ENCODE peak calls at places on chromosomes 3 and 15, in ten cellular contexts. P is kidney, E is spleen, X is upper lobe of right lung, Y is HL-60, J is SK-N-SH, K is sigmoid colon, G is astrocyte of the spinal cord, L is fibroblast of mammary gland, C is Peyer's patch. M is an unnamed sample.

GRCh38 chr3:8561365-8561764 is 59.7 kb downstream of the LMCD1 start:
- DNase-seq in P (no peak), E (no peak), X (no peak), Y (no peak), J (no peak), K (peak), G (no peak), L (peak), C (no peak), M (no peak)

GRCh38 chr15:40937762-40938529 is 8.8 kb downstream of the DLL4 start:
- DNase-seq in P (no peak), E (no peak), X (no peak), Y (no peak), J (peak), K (no peak), G (no peak), L (no peak), C (no peak), M (no peak)

GRCh38 chr3:172258616-172259015 is 189.6 kb downstream of the GHSR start:
- DNase-seq in P (no peak), E (no peak), X (no peak), Y (no peak), J (no peak), K (peak), G (peak), L (peak), C (no peak), M (no peak)

GRCh38 chr3:38397320-38397719 is 50.7 kb downstream of the XYLB start:
- DNase-seq in P (no peak), E (no peak), X (no peak), Y (peak), J (no peak), K (no peak), G (peak), L (peak), C (no peak), M (no peak)

GRCh38 chr3:33786565-33787327 is 11.7 kb upstream of the PDCD6IP start:
- DNase-seq in P (no peak), E (no peak), X (no peak), Y (no peak), J (no peak), K (no peak), G (no peak), L (no peak), C (no peak), M (no peak)

GRCh38 chr15:64232400-64232799 is 69.6 kb upstream of the PPIB start:
- DNase-seq in P (no peak), E (no peak), X (no peak), Y (no peak), J (no peak), K (no peak), G (peak), L (peak), C (no peak), M (no peak)

GRCh38 chr15:98946301-98947255 is 61.0 kb downstream of the PGPEP1L start:
- DNase-seq in P (no peak), E (peak), X (no peak), Y (no peak), J (no peak), K (peak), G (no peak), L (peak), C (no peak), M (no peak)

GRCh38 chr15:41544650-41545015 is 576 bp upstream of the RPAP1 start:
- DNase-seq in P (no peak), E (peak), X (peak), Y (no peak), J (peak), K (peak), G (no peak), L (peak), C (peak), M (no peak)

GRCh38 chr15:31489801-31490646 is 163.4 kb downstream of the KLF13 start:
- DNase-seq in P (peak), E (peak), X (peak), Y (peak), J (peak), K (peak), G (peak), L (peak), C (peak), M (no peak)

GRCh38 chr3:172040078-172040975 is 949 bp downstream of the FNDC3B start:
- DNase-seq in P (peak), E (peak), X (peak), Y (no peak), J (peak), K (peak), G (peak), L (peak), C (no peak), M (peak)

GRCh38 chr15:41949400-41950126 is 22.8 kb downstream of the EHD4 start:
- DNase-seq in P (no peak), E (no peak), X (no peak), Y (no peak), J (no peak), K (no peak), G (no peak), L (no peak), C (no peak), M (no peak)

GRCh38 chr3:166510382-166510781 is 673.2 kb upstream of the BCHE start:
- DNase-seq in P (no peak), E (no peak), X (no peak), Y (no peak), J (no peak), K (no peak), G (no peak), L (no peak), C (no peak), M (no peak)

GRCh38 chr3:46479021-46479420 is 14.3 kb upstream of the LTF start:
- DNase-seq in P (no peak), E (no peak), X (no peak), Y (no peak), J (no peak), K (no peak), G (no peak), L (no peak), C (no peak), M (no peak)

GRCh38 chr3:46334911-46335478 is 18.9 kb upstream of the CCR2 start:
- DNase-seq in P (no peak), E (no peak), X (no peak), Y (no peak), J (no peak), K (no peak), G (peak), L (peak), C (no peak), M (peak)

GRCh38 chr3:127618891-127619290 is 10.1 kb upstream of the PODXL2 start:
- DNase-seq in P (no peak), E (no peak), X (peak), Y (no peak), J (no peak), K (no peak), G (no peak), L (no peak), C (no peak), M (no peak)

GRCh38 chr3:34260266-34260990 is 462.0 kb downstream of the PDCD6IP start:
- DNase-seq in P (no peak), E (no peak), X (no peak), Y (no peak), J (peak), K (no peak), G (peak), L (peak), C (peak), M (no peak)

GRCh38 chr3:53570709-53571108 is 76.3 kb downstream of the CACNA1D start:
- DNase-seq in P (no peak), E (no peak), X (peak), Y (no peak), J (no peak), K (no peak), G (no peak), L (peak), C (no peak), M (no peak)

GRCh38 chr15:56805466-56806146 is 72.3 kb upstream of the ZNF280D start:
- DNase-seq in P (no peak), E (no peak), X (no peak), Y (no peak), J (no peak), K (no peak), G (peak), L (peak), C (no peak), M (peak)

GRCh38 chr15:41286665-41287333 is 45.6 kb downstream of the OIP5 start:
- DNase-seq in P (no peak), E (no peak), X (no peak), Y (peak), J (no peak), K (no peak), G (no peak), L (peak), C (no peak), M (no peak)

GRCh38 chr3:127496256-127496655 is 94.3 kb downstream of the TPRA1 start:
- DNase-seq in P (no peak), E (no peak), X (no peak), Y (no peak), J (no peak), K (peak), G (no peak), L (no peak), C (no peak), M (no peak)

GRCh38 chr15:79349526-79349925 is 38.6 kb downstream of the TMED3 start:
- DNase-seq in P (no peak), E (no peak), X (no peak), Y (no peak), J (peak), K (no peak), G (no peak), L (no peak), C (no peak), M (no peak)

GRCh38 chr3:190058486-190059241 is 62.0 kb downstream of the P3H2 start:
- DNase-seq in P (peak), E (no peak), X (no peak), Y (no peak), J (no peak), K (no peak), G (peak), L (peak), C (no peak), M (no peak)

GRCh38 chr3:114442251-114442650 is 148.4 kb downstream of the TIGIT start:
- DNase-seq in P (no peak), E (no peak), X (no peak), Y (no peak), J (no peak), K (no peak), G (peak), L (peak), C (no peak), M (peak)

GRCh38 chr3:142129516-142130171 is 19.7 kb downstream of the TFDP2 start:
- DNase-seq in P (no peak), E (no peak), X (no peak), Y (no peak), J (no peak), K (no peak), G (no peak), L (no peak), C (no peak), M (no peak)

GRCh38 chr3:9121366-9121765 is 128.1 kb downstream of the SRGAP3 start:
- DNase-seq in P (no peak), E (no peak), X (no peak), Y (no peak), J (no peak), K (no peak), G (no peak), L (no peak), C (no peak), M (no peak)

GRCh38 chr3:72012376-72012775 is 227.4 kb upstream of the PROK2 start:
- DNase-seq in P (no peak), E (no peak), X (no peak), Y (no peak), J (no peak), K (no peak), G (no peak), L (no peak), C (no peak), M (no peak)

GRCh38 chr3:46986782-46987484 is 7.5 kb downstream of the NBEAL2 start:
- DNase-seq in P (peak), E (peak), X (no peak), Y (no peak), J (no peak), K (no peak), G (no peak), L (no peak), C (no peak), M (no peak)

GRCh38 chr3:69292185-69292584 is 93.7 kb downstream of the FRMD4B start:
- DNase-seq in P (no peak), E (no peak), X (no peak), Y (no peak), J (no peak), K (no peak), G (no peak), L (no peak), C (no peak), M (no peak)

GRCh38 chr3:112735927-112736326 is 95.0 kb upstream of the CCDC80 start:
- DNase-seq in P (no peak), E (no peak), X (no peak), Y (no peak), J (no peak), K (no peak), G (no peak), L (no peak), C (no peak), M (no peak)

GRCh38 chr15:43920815-43921214 is 94.0 kb downstream of the WDR76 start:
- DNase-seq in P (no peak), E (peak), X (no peak), Y (no peak), J (no peak), K (no peak), G (peak), L (no peak), C (no peak), M (no peak)

GRCh38 chr15:76674883-76675282 is 230.3 kb downstream of the SCAPER start:
- DNase-seq in P (no peak), E (no peak), X (no peak), Y (no peak), J (no peak), K (no peak), G (peak), L (peak), C (no peak), M (peak)

GRCh38 chr15:68633181-68634121 is 54.7 kb downstream of the CORO2B start:
- DNase-seq in P (no peak), E (peak), X (no peak), Y (no peak), J (no peak), K (no peak), G (no peak), L (no peak), C (no peak), M (no peak)

GRCh38 chr15:68636256-68636655 is 57.5 kb downstream of the CORO2B start:
- DNase-seq in P (no peak), E (peak), X (no peak), Y (no peak), J (no peak), K (no peak), G (no peak), L (no peak), C (no peak), M (no peak)

GRCh38 chr15:68634122-68634482 is 55.3 kb downstream of the CORO2B start:
- DNase-seq in P (no peak), E (no peak), X (no peak), Y (no peak), J (no peak), K (no peak), G (no peak), L (no peak), C (no peak), M (no peak)

GRCh38 chr15:68635142-68635541 is 56.3 kb downstream of the CORO2B start:
- DNase-seq in P (no peak), E (peak), X (no peak), Y (no peak), J (peak), K (no peak), G (no peak), L (peak), C (peak), M (no peak)

DNA sequence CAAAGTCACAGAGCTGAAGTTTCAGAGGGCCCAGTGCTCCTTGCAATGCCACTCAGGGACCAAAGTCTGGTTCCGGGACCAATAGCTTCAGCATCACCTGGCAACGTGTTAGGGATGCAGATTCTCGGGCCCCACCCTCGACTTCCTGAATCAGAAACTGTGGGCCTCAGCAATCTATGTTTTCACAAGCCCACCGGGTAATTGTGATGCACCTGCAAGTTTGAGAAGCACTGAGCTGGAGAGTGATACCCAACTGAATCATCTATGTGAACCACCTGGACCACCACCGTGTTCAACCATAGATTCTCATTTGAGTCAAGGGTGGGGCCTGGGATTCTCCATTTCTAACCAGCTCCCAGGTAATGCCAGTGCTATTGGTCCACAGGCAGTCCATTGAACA is 55.7 kb downstream of the CORO2B start:
- DNase-seq in P (no peak), E (peak), X (no peak), Y (no peak), J (no peak), K (no peak), G (no peak), L (no peak), C (no peak), M (no peak)
- H3K4me3 ChIP-seq in P (no peak), E (no peak), X (no peak), Y (no peak), J (no peak), K (no peak), G (no peak), L (no peak), C (no peak), M (no peak)

GRCh38 chr15:58077427-58077826 is 11.9 kb upstream of the ALDH1A2 start:
- DNase-seq in P (no peak), E (no peak), X (no peak), Y (no peak), J (no peak), K (no peak), G (no peak), L (peak), C (no peak), M (no peak)
- TF ChIP-seq CTCF in P (peak), E (no peak), X (peak), Y (no peak), J (peak), K (no peak), G (peak), L (peak), C (peak), M (no peak)

GRCh38 chr3:32309653-32310242 is 71.3 kb downstream of the CMTM8 start:
- DNase-seq in P (no peak), E (no peak), X (no peak), Y (no peak), J (no peak), K (no peak), G (no peak), L (no peak), C (no peak), M (no peak)
- H3K4me3 ChIP-seq in P (no peak), E (no peak), X (no peak), Y (no peak), J (no peak), K (no peak), G (no peak), L (no peak), C (no peak), M (no peak)

GRCh38 chr3:44860117-44860516 is 1.6 kb upstream of the TMEM42 start:
- DNase-seq in P (no peak), E (no peak), X (no peak), Y (no peak), J (no peak), K (no peak), G (no peak), L (no peak), C (no peak), M (no peak)

GRCh38 chr3:44867421-44868111 is 5.9 kb downstream of the TMEM42 start:
- DNase-seq in P (no peak), E (no peak), X (no peak), Y (no peak), J (no peak), K (no peak), G (no peak), L (no peak), C (no peak), M (no peak)

GRCh38 chr3:44865272-44866005 is 3.7 kb downstream of the TMEM42 start:
- DNase-seq in P (no peak), E (no peak), X (no peak), Y (no peak), J (no peak), K (no peak), G (peak), L (peak), C (no peak), M (no peak)

GRCh38 chr3:44862221-44862637 is 517 bp downstream of the TMEM42 start:
- DNase-seq in P (no peak), E (no peak), X (no peak), Y (peak), J (no peak), K (no peak), G (peak), L (peak), C (no peak), M (no peak)

DNA sequence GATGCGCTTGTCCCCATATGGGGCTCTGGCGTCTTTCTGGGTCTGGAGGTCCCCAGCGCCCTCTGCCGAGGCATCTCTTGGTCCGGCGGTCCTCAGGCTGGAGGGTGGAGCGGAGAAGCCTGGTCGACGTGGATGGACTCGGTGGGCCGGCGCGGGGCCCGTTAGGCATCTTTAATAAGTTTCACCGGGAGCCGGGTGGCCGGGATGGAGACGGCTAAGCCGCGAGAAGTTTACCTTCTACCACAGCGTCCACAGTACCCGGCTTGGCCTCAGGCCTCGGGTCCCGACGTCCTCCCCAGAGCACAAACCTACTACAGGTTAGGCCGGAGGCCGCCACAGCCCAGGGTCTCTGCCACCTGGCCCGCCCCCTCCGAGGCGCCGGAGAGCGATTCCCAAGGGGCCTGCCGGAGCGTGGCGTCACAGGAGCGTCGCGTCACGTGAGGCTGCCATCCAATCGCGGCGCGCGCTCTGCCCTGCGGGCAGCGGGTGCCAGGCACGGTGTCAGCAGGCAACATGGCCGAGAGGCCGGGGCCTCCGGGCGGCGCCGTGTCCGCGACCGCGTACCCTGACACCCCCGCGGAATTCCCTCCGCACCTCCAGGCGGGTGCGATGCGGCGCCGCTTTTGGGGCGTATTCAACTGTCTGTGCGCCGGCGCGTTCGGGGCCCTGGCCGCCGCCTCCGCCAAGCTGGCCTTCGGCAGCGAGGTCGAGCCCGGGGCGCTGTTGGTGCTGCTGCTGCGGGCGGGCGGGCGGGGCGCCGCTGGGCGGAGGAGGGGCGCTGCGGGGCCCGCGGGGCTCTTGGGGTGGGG is at the start of gene TMEM42:
- DNase-seq in P (peak), E (peak), X (peak), Y (peak), J (peak), K (peak), G (peak), L (peak), C (peak), M (peak)
- TF ChIP-seq CTCF in P (peak), E (no peak), X (no peak), Y (no peak), J (peak), K (no peak), G (peak), L (peak), C (no peak), M (peak)

GRCh38 chr3:149752051-149752787 is at the start of gene COMMD2:
- DNase-seq in P (peak), E (peak), X (peak), Y (peak), J (peak), K (peak), G (peak), L (peak), C (peak), M (no peak)

GRCh38 chr3:149751551-149751950 is 738 bp downstream of the COMMD2 start:
- DNase-seq in P (no peak), E (no peak), X (no peak), Y (no peak), J (peak), K (no peak), G (no peak), L (no peak), C (no peak), M (no peak)

GRCh38 chr3:149753717-149754116 is 1.4 kb upstream of the COMMD2 start:
- DNase-seq in P (no peak), E (no peak), X (no peak), Y (no peak), J (no peak), K (no peak), G (no peak), L (no peak), C (no peak), M (no peak)

DNA sequence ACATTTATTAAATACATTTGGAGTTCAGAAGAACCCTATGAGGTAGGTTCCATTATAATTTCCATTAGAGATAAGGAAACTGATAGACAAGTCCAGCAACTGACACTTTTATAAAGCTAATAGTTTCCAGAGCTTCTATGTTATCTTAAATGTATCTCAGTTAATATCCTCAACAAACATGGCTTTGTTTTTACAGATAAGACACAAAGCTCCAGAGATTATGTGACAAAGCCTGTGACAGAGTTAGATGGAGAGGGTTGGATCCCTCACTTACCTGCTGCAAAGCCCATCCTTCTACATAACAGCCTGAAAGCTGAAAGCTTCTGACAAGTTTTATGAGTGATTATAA is 473 bp upstream of the COMMD2 start:
- DNase-seq in P (no peak), E (no peak), X (no peak), Y (no peak), J (peak), K (no peak), G (no peak), L (no peak), C (no peak), M (no peak)
- H3K4me3 ChIP-seq in P (peak), E (peak), X (peak), Y (peak), J (peak), K (peak), G (peak), L (peak), C (peak), M (peak)

GRCh38 chr15:51917493-51917892 is 54.1 kb downstream of the LEO1 start:
- DNase-seq in P (no peak), E (no peak), X (peak), Y (peak), J (peak), K (no peak), G (peak), L (peak), C (no peak), M (no peak)
- TF ChIP-seq CTCF in P (no peak), E (no peak), X (peak), Y (no peak), J (peak), K (no peak), G (peak), L (peak), C (peak), M (peak)

M was measured in AG04449.